ENCODE peak calls at places on chromosomes 16 and 17, in six cellular contexts. P, F, C, X, B and H are unnamed samples.

GRCh38 chr17:80559688-80560290 is 15.2 kb downstream of the RPTOR start:
- DNase-seq in P (no peak), F (no peak), C (no peak), X (no peak), B (no peak), H (no peak)

GRCh38 chr16:60203525-60204124 is 1469.5 kb upstream of the GOT2 start:
- DNase-seq in P (no peak), F (no peak), C (no peak), X (no peak), B (no peak), H (no peak)

GRCh38 chr16:72972878-72973571 is 74.9 kb downstream of the ZFHX3 start:
- DNase-seq in P (no peak), F (no peak), C (no peak), X (no peak), B (no peak), H (no peak)

GRCh38 chr16:4944333-4945281 is 7.7 kb upstream of the PPL start:
- DNase-seq in P (peak), F (no peak), C (no peak), X (peak), B (no peak), H (peak)

GRCh38 chr17:47077576-47077975 is 98.5 kb upstream of the RPRML start:
- DNase-seq in P (no peak), F (no peak), C (no peak), X (no peak), B (no peak), H (no peak)

GRCh38 chr17:37476431-37477130 is 13.1 kb upstream of the DUSP14 start:
- DNase-seq in P (no peak), F (no peak), C (no peak), X (no peak), B (no peak), H (no peak)

GRCh38 chr17:50834786-50835562 is 412 bp upstream of the WFIKKN2 start:
- DNase-seq in P (peak), F (no peak), C (no peak), X (no peak), B (no peak), H (peak)

GRCh38 chr17:53462393-53462811 is 360.3 kb upstream of the KIF2B start:
- DNase-seq in P (no peak), F (no peak), C (no peak), X (no peak), B (no peak), H (no peak)

GRCh38 chr17:66431910-66432309 is 129.5 kb downstream of the PRKCA start:
- DNase-seq in P (no peak), F (no peak), C (no peak), X (no peak), B (no peak), H (no peak)

GRCh38 chr17:29710891-29711418 is 88.2 kb upstream of the CORO6 start:
- DNase-seq in P (no peak), F (no peak), C (no peak), X (no peak), B (no peak), H (no peak)

GRCh38 chr16:72197556-72197955 is 25.6 kb upstream of the PMFBP1 start:
- DNase-seq in P (no peak), F (no peak), C (no peak), X (no peak), B (no peak), H (no peak)

GRCh38 chr17:43755389-43755875 is 3.2 kb downstream of the SOST start:
- DNase-seq in P (no peak), F (no peak), C (no peak), X (peak), B (peak), H (no peak)

GRCh38 chr16:64428463-64428862 is 693.4 kb downstream of the CDH11 start:
- DNase-seq in P (no peak), F (no peak), C (no peak), X (no peak), B (no peak), H (no peak)

GRCh38 chr17:32536736-32537646 is 50.2 kb downstream of the CDK5R1 start:
- DNase-seq in P (no peak), F (no peak), C (no peak), X (no peak), B (no peak), H (no peak)

GRCh38 chr17:48618366-48618896 is 3.3 kb upstream of the HOXB8 start:
- DNase-seq in P (peak), F (peak), C (peak), X (peak), B (peak), H (no peak)

GRCh38 chr17:78697122-78697845 is 84.8 kb downstream of the CYTH1 start:
- DNase-seq in P (no peak), F (no peak), C (no peak), X (no peak), B (no peak), H (no peak)

GRCh38 chr16:3012828-3013420 is at the start of gene CLDN9:
- DNase-seq in P (no peak), F (no peak), C (no peak), X (peak), B (no peak), H (no peak)

GRCh38 chr17:21419299-21420239 is 43.4 kb downstream of the KCNJ12 start:
- DNase-seq in P (no peak), F (no peak), C (no peak), X (no peak), B (peak), H (no peak)

GRCh38 chr17:41215681-41216080 is 10.8 kb upstream of the KRTAP9-2 start:
- DNase-seq in P (no peak), F (no peak), C (no peak), X (no peak), B (no peak), H (no peak)

GRCh38 chr16:4052801-4053662 is 63.2 kb downstream of the ADCY9 start:
- DNase-seq in P (no peak), F (no peak), C (no peak), X (peak), B (no peak), H (no peak)

GRCh38 chr17:79809530-79810137 is 12.8 kb upstream of the CBX8 start:
- DNase-seq in P (no peak), F (no peak), C (no peak), X (peak), B (no peak), H (no peak)

GRCh38 chr17:29956225-29956624 is 14.8 kb downstream of the EFCAB5 start:
- DNase-seq in P (no peak), F (no peak), C (no peak), X (no peak), B (no peak), H (no peak)

GRCh38 chr16:85522842-85523601 is 90.1 kb upstream of the GSE1 start:
- DNase-seq in P (peak), F (no peak), C (no peak), X (peak), B (no peak), H (no peak)

GRCh38 chr16:86513471-86514277 is 3.3 kb downstream of the FOXF1 start:
- DNase-seq in P (no peak), F (no peak), C (no peak), X (no peak), B (no peak), H (no peak)

GRCh38 chr16:74747716-74748041 is 26.9 kb downstream of the FA2H start:
- DNase-seq in P (no peak), F (no peak), C (no peak), X (no peak), B (no peak), H (no peak)

GRCh38 chr17:81339502-81340296 is 44.6 kb upstream of the SLC38A10 start:
- DNase-seq in P (no peak), F (no peak), C (no peak), X (no peak), B (no peak), H (no peak)

GRCh38 chr16:59907671-59908070 is 1173.6 kb upstream of the GOT2 start:
- DNase-seq in P (no peak), F (no peak), C (no peak), X (no peak), B (no peak), H (no peak)

GRCh38 chr16:9141813-9142212 is 50.4 kb downstream of the HAPSTR1 start:
- DNase-seq in P (no peak), F (no peak), C (no peak), X (no peak), B (no peak), H (no peak)

GRCh38 chr16:12674096-12674495 is 129.6 kb downstream of the CPPED1 start:
- DNase-seq in P (no peak), F (no peak), C (no peak), X (no peak), B (no peak), H (no peak)

GRCh38 chr17:29557085-29557697 is 9.6 kb downstream of the ABHD15 start:
- DNase-seq in P (no peak), F (no peak), C (no peak), X (no peak), B (no peak), H (no peak)

GRCh38 chr17:28864991-28865849 is 10.4 kb downstream of the ERAL1 start:
- DNase-seq in P (no peak), F (no peak), C (no peak), X (no peak), B (no peak), H (no peak)

GRCh38 chr17:59858167-59858790 is 34.5 kb downstream of the TUBD1 start:
- DNase-seq in P (no peak), F (no peak), C (no peak), X (no peak), B (no peak), H (no peak)

GRCh38 chr17:48835971-48836370 is 5.1 kb downstream of the CALCOCO2 start:
- DNase-seq in P (no peak), F (no peak), C (no peak), X (no peak), B (peak), H (no peak)

GRCh38 chr17:8426802-8427201 is 8.9 kb upstream of the NDEL1 start:
- DNase-seq in P (no peak), F (no peak), C (no peak), X (no peak), B (no peak), H (no peak)

GRCh38 chr16:72508196-72508595 is 336.2 kb upstream of the PMFBP1 start:
- DNase-seq in P (no peak), F (no peak), C (no peak), X (no peak), B (no peak), H (no peak)

GRCh38 chr16:73037331-73037745 is 10.6 kb downstream of the ZFHX3 start:
- DNase-seq in P (peak), F (no peak), C (no peak), X (no peak), B (no peak), H (no peak)